ENCODE peak calls at places on chromosomes 3 and 15, in four cellular contexts. M is fibroblast of villous mesenchyme, L is neural progenitor cell, Y is dorsolateral prefrontal cortex. D is an unnamed sample.

GRCh38 chr15:77495806-77496589 is 75.3 kb downstream of the HMG20A start:
- DNase-seq in M (no peak), L (peak), Y (no peak), D (no peak)

GRCh38 chr3:17946619-17947018 is 204.2 kb upstream of the TBC1D5 start:
- DNase-seq in M (no peak), L (no peak), Y (no peak), D (no peak)

GRCh38 chr3:125433611-125434041 is 58.5 kb upstream of the ZNF148 start:
- DNase-seq in M (no peak), L (no peak), Y (no peak), D (no peak)

GRCh38 chr15:63277893-63278505 is 594 bp downstream of the APH1B start:
- DNase-seq in M (no peak), L (peak), Y (no peak), D (no peak)

GRCh38 chr15:62569460-62570404 is 404.6 kb upstream of the C2CD4B start:
- DNase-seq in M (peak), L (no peak), Y (no peak), D (peak)

GRCh38 chr3:8733332-8734094 is at the start of gene CAV3:
- DNase-seq in M (no peak), L (no peak), Y (no peak), D (no peak)

GRCh38 chr15:42371125-42371524 is 11.8 kb downstream of the CAPN3 start:
- DNase-seq in M (peak), L (no peak), Y (no peak), D (peak)

GRCh38 chr3:14403636-14404395 is 1.4 kb downstream of the SLC6A6 start:
- DNase-seq in M (peak), L (peak), Y (no peak), D (peak)

GRCh38 chr15:69979269-69979668 is 118.4 kb downstream of the TLE3 start:
- DNase-seq in M (no peak), L (peak), Y (no peak), D (no peak)

GRCh38 chr3:21326704-21327103 is 424.3 kb downstream of the ZNF385D start:
- DNase-seq in M (no peak), L (peak), Y (no peak), D (peak)

GRCh38 chr15:39171944-39172368 is 408.9 kb upstream of the THBS1 start:
- DNase-seq in M (peak), L (peak), Y (peak), D (peak)

GRCh38 chr15:84940399-84940798 is 41.3 kb upstream of the PDE8A start:
- DNase-seq in M (no peak), L (no peak), Y (no peak), D (no peak)

GRCh38 chr3:145017959-145018358 is 1046.3 kb downstream of the DIPK2A start:
- DNase-seq in M (peak), L (no peak), Y (no peak), D (peak)

GRCh38 chr15:31537770-31538592 is 211.3 kb downstream of the KLF13 start:
- DNase-seq in M (no peak), L (peak), Y (no peak), D (no peak)

GRCh38 chr15:94239474-94239873 is 8.1 kb downstream of the MCTP2 start:
- DNase-seq in M (no peak), L (no peak), Y (no peak), D (no peak)

GRCh38 chr15:38531509-38531908 is 33.1 kb downstream of the RASGRP1 start:
- DNase-seq in M (peak), L (no peak), Y (no peak), D (no peak)

GRCh38 chr15:64897345-64897985 is 14.2 kb upstream of the ANKDD1A start:
- DNase-seq in M (peak), L (no peak), Y (no peak), D (peak)

GRCh38 chr3:71090207-71090606 is 493.3 kb downstream of the FOXP1 start:
- DNase-seq in M (no peak), L (no peak), Y (no peak), D (no peak)

GRCh38 chr3:171838218-171838720 is 4.9 kb upstream of the TMEM212 start:
- DNase-seq in M (peak), L (peak), Y (peak), D (peak)

GRCh38 chr15:45454825-45455224 is 67.7 kb downstream of the SLC30A4 start:
- DNase-seq in M (peak), L (no peak), Y (peak), D (peak)

GRCh38 chr3:15512173-15512572 is 9.3 kb downstream of the COLQ start:
- DNase-seq in M (peak), L (peak), Y (peak), D (peak)

GRCh38 chr15:76058714-76059319 is 968 bp upstream of the TMEM266 start:
- DNase-seq in M (peak), L (peak), Y (peak), D (peak)

GRCh38 chr3:124843496-124843895 is 43.7 kb downstream of the ITGB5 start:
- DNase-seq in M (no peak), L (no peak), Y (no peak), D (no peak)

GRCh38 chr3:57948782-57949242 is 59.4 kb upstream of the FLNB start:
- DNase-seq in M (no peak), L (no peak), Y (no peak), D (no peak)

GRCh38 chr3:186189492-186189891 is 80.6 kb upstream of the ETV5 start:
- DNase-seq in M (no peak), L (no peak), Y (no peak), D (peak)

GRCh38 chr3:23580337-23580736 is 225.4 kb upstream of the UBE2E1 start:
- DNase-seq in M (peak), L (no peak), Y (no peak), D (no peak)

GRCh38 chr3:74613566-74613965 is 893 bp downstream of the CNTN3 start:
- DNase-seq in M (no peak), L (peak), Y (no peak), D (no peak)
- H3K4me3 ChIP-seq in M (peak), L (peak), Y (peak), D (peak)

DNA sequence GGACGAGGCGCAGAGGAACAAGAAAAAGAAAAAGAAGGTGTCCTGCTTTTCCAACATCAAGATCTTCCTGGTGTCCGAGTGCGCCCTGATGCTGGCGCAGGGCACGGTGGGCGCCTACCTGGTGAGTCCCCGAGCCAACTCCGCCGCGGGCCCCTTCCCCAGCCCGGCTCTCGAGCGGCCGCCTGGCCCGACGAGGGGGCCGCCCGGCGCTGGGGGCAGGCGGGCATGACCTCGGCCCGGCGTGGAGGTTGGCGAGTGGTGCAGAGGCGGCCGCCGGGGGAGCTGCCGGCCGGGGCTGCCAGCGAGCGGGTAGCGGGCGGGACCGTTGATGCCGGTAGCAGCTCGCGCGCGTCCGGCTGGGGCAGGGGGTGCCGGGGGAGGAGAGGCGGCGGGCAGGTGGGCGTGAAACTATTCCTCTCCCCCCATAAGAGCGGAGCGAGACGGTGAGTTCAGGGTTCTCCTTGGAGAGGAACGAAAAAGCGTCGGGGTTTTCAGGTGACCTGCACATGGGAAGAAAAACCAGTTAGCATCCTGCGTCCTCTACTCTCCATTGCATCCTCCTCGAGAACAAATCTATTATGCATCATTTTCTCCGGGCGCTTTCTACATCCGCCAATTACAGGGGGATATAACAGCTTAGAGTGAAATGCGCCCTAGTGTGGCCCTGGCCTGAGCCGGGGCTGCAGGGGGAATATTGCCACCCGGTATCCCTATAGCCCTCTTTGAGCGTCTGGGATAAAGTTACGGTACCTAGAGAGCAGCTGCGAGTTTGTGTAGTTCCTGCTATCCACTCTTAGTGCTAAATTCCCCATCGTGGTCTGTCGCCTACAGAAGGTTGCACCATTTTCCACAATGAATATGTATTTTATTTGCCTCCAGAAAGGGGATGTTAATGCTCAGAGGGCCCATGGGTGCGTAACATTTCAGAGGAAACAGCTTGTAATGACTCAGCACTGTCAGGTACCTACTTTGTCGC is 748 bp downstream of the SLCO3A1 start:
- DNase-seq in M (peak), L (peak), Y (no peak), D (no peak)
- H3K4me3 ChIP-seq in M (peak), L (peak), Y (peak), D (peak)

DNA sequence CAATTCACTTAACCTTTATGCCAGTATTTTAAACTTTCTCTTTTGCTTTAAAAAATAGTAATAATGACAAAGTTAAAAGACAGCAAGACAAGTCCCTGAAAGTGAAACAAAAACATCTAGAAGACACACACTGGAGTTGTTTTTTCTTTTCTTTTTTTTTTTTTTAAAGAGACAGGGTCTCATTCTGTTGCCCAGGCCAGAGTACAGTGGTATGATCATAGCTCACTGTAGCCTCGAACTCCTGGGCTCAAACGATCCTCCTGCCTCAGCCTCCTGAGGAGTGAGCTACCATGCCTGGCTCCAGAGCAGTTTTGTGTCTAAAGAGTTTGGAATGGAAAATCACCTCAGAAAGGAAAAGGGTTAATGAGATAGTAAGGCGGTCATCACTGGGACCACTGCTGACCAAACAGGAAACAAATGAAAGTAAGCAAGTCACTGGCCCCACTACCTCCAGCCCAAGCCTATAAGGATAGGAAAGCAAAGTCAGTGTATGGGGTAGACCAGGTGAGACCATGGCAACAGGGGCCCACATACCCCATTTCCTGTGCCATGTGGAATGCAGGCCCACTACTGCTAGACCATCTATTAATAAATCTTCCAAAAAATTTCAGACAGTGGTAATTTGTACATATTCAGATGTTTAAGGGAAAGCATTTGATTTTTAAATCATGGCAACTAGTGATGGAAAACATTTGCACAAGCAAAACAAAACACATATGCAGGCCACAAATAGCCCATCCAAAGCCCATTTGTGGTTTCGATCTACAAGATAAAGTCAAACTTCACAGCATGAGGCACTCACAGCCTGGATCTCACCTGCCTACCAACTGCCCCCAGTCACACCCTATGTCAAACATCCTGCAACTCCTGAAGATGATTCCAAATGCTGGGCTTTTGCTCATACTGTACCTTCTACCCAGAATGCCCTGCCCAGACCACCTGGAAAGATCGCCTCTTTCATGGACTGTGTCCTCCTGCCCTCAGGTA is 62.6 kb downstream of the OSBPL10 start:
- DNase-seq in M (peak), L (no peak), Y (no peak), D (no peak)
- H3K4me3 ChIP-seq in M (no peak), L (no peak), Y (no peak), D (no peak)

GRCh38 chr15:51076898-51077564 is 17.7 kb downstream of the TNFAIP8L3 start:
- DNase-seq in M (peak), L (no peak), Y (no peak), D (peak)
- H3K4me3 ChIP-seq in M (peak), L (no peak), Y (no peak), D (no peak)

DNA sequence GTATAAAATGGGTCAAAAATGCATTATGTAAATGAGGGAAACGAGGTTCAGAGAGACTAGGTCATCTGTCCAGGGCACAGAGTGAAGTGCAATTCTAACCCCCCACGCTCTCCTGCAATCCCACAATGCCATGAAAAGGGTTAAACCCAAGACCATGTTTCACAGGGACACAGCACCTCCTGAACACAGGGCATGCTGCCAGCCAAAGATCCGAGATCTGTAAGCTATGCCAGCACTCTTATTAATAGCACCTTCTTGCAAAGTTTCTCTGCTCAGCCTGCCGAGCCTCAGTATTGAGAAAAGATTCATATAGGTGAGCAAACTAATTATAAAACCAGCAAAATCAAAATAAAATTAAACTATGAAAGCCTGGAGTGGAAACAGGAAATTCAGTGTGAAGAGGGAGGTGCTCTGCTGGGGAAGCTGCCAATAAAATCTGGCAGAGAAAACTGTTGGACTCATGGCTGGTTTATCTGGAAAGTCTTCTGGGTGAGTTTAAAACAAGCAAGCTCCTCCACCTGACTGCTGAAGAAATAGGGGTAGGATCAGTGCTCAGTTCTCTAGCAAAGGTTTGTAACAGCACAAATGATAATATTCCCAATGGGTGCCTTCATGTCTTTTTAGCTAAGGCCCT is 50.3 kb downstream of the LRIG1 start:
- DNase-seq in M (peak), L (no peak), Y (peak), D (peak)
- H3K4me3 ChIP-seq in M (no peak), L (no peak), Y (no peak), D (no peak)

DNA sequence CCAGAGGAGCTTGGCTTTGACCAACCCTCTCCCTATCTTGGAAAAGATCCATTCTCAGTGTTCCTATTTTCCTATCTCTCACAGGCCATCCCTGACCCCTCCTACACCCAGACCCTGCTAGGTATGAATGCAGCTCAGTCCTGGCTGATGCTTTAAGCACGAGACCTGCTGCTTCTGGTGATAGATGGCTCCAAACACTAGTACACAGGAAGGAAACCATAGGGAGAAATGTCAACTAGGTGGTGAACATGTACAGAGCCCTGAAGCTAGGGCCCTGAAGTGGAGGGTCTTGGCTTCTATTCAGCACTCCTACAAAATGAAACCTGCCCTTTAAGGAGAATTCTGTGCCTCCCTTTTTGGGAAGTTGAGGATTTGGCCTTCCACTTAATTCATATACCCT is 47.4 kb upstream of the MANF start:
- DNase-seq in M (no peak), L (no peak), Y (no peak), D (no peak)
- H3K4me3 ChIP-seq in M (no peak), L (no peak), Y (no peak), D (no peak)

GRCh38 chr3:48433472-48434118 is 3.7 kb upstream of the PLXNB1 start:
- DNase-seq in M (peak), L (peak), Y (no peak), D (peak)
- H3K4me3 ChIP-seq in M (peak), L (no peak), Y (no peak), D (peak)

D was measured in fibroblast of the aortic adventitia.